ENCODE peak calls at places on chromosomes 12 and 14, in four cellular contexts. S, W, H and M are unnamed samples.

GRCh38 chr12:116346222-116346621 is 68.7 kb upstream of the MED13L start:
- DNase-seq in W (peak; percentile 58), H (no peak), S (peak; percentile 73), M (no peak)

GRCh38 chr12:20132818-20133217 is 235.5 kb upstream of the PDE3A start:
- DNase-seq in W (no peak), H (no peak), S (no peak), M (no peak)

GRCh38 chr14:89973234-89973823 is 17.6 kb downstream of the TDP1 start:
- DNase-seq in S (peak; percentile 82), H (peak; percentile 54), W (peak; percentile 50), M (peak; percentile 55)

GRCh38 chr12:65740873-65741600 is 83.2 kb upstream of the HMGA2 start:
- DNase-seq in W (peak; percentile 79), S (peak; percentile 91), H (peak; percentile 74), M (peak; percentile 51)

GRCh38 chr12:120428597-120429206 is 9.2 kb upstream of the COX6A1 start:
- DNase-seq in H (no peak), S (no peak), W (no peak), M (no peak)

GRCh38 chr12:93127582-93128331 is 198.7 kb upstream of the EEA1 start:
- DNase-seq in S (peak; percentile 98), H (peak; percentile 41), W (peak; percentile 71), M (peak; percentile 70)

GRCh38 chr12:124480469-124481256 is 86.7 kb downstream of the NCOR2 start:
- DNase-seq in S (peak; percentile 79), H (peak; percentile 61), W (peak; percentile 74), M (peak; percentile 86)

GRCh38 chr12:52010152-52010622 is 3.4 kb downstream of the TAMALIN start:
- DNase-seq in H (peak; percentile 81), S (peak; percentile 98), W (peak; percentile 85), M (peak; percentile 11)

GRCh38 chr12:128549621-128550020 is 274.1 kb downstream of the SLC15A4 start:
- DNase-seq in W (no peak), H (no peak), S (no peak), M (no peak)

GRCh38 chr12:91951571-91951970 is 194.1 kb downstream of the BTG1 start:
- DNase-seq in H (no peak), W (peak; percentile 64), S (no peak), M (peak; percentile 5)

GRCh38 chr12:130186631-130187269 is 24.5 kb downstream of the FZD10 start:
- DNase-seq in W (peak; percentile 2), H (no peak), S (no peak), M (no peak)

GRCh38 chr12:27064397-27065342 is 17.7 kb downstream of the C12orf71 start:
- DNase-seq in H (no peak), S (no peak), W (peak; percentile 20), M (no peak)

GRCh38 chr14:102774391-102775153 is 2.7 kb upstream of the TRAF3 start:
- DNase-seq in H (no peak), W (peak; percentile 76), S (peak; percentile 83), M (peak; percentile 70)

GRCh38 chr14:73783107-73783727 is 68.4 kb upstream of the PTGR2 start:
- DNase-seq in W (no peak), H (no peak), S (no peak), M (no peak)

GRCh38 chr12:101004891-101005290 is 205.1 kb downstream of the SLC5A8 start:
- DNase-seq in H (no peak), W (peak; percentile 41), S (no peak), M (no peak)

GRCh38 chr14:105137481-105138020 is 31.0 kb downstream of the JAG2 start:
- DNase-seq in H (no peak), S (no peak), W (no peak), M (no peak)

GRCh38 chr14:104700747-104701215 is 11.4 kb downstream of the INF2 start:
- DNase-seq in S (no peak), W (no peak), H (no peak), M (no peak)

GRCh38 chr12:98110516-98110915 is 404.9 kb upstream of the TMPO start:
- DNase-seq in S (no peak), H (no peak), W (no peak), M (no peak)

GRCh38 chr12:46005823-46006222 is 15.4 kb upstream of the SCAF11 start:
- DNase-seq in H (no peak), W (no peak), S (no peak), M (no peak)

GRCh38 chr12:30457621-30458289 is 237.9 kb downstream of the IPO8 start:
- DNase-seq in H (no peak), S (peak; percentile 93), W (peak; percentile 74), M (peak; percentile 52)

GRCh38 chr14:50599700-50600444 is 39.9 kb downstream of the ATL1 start:
- DNase-seq in S (peak; percentile 62), H (no peak), W (peak; percentile 51), M (peak; percentile 43)

GRCh38 chr12:42904683-42905418 is 315.3 kb upstream of the PRICKLE1 start:
- DNase-seq in S (no peak), H (no peak), W (no peak), M (no peak)

GRCh38 chr12:12510141-12510540 is 52.5 kb downstream of the DUSP16 start:
- DNase-seq in H (no peak), W (peak; percentile 88), S (peak; percentile 27), M (peak; percentile 75)

GRCh38 chr14:68292467-68293334 is 473.1 kb downstream of the RAD51B start:
- DNase-seq in H (no peak), S (peak; percentile 32), W (peak; percentile 62), M (no peak)

GRCh38 chr14:89266754-89267153 is 150.3 kb downstream of the FOXN3 start:
- DNase-seq in S (no peak), W (peak; percentile 70), H (no peak), M (no peak)

GRCh38 chr14:72747652-72748051 is 146.2 kb downstream of the DPF3 start:
- DNase-seq in W (no peak), H (no peak), S (no peak), M (no peak)

GRCh38 chr14:63632932-63633514 is 8.6 kb downstream of the WDR89 start:
- DNase-seq in H (no peak), W (peak; percentile 9), S (peak; percentile 43), M (peak; percentile 40)

GRCh38 chr12:5965950-5966383 is 20.9 kb upstream of the ANO2 start:
- DNase-seq in S (peak; percentile 59), H (no peak), W (peak; percentile 28), M (peak; percentile 32)

GRCh38 chr14:20620798-20621478 is 20.6 kb downstream of the OR6S1 start:
- DNase-seq in S (no peak), W (no peak), H (no peak), M (no peak)

GRCh38 chr12:11812558-11813421 is 163.3 kb downstream of the ETV6 start:
- DNase-seq in H (peak; percentile 34), S (peak; percentile 54), W (peak; percentile 70), M (no peak)

GRCh38 chr12:96811083-96811482 is 96.0 kb upstream of the NEDD1 start:
- DNase-seq in H (no peak), S (peak; percentile 80), W (peak; percentile 97), M (peak; percentile 90)

GRCh38 chr12:52353766-52354165 is 13.5 kb downstream of the KRT85 start:
- DNase-seq in S (no peak), H (no peak), W (no peak), M (no peak)

GRCh38 chr12:50803230-50803629 is 39.3 kb downstream of the ATF1 start:
- DNase-seq in H (no peak), W (no peak), S (no peak), M (no peak)

GRCh38 chr12:120065472-120065871 is 51.1 kb downstream of the RAB35 start:
- DNase-seq in S (no peak), H (no peak), W (no peak), M (no peak)

GRCh38 chr12:50913224-50913623 is 39.1 kb upstream of the HIGD1C start:
- DNase-seq in S (no peak), W (no peak), H (no peak), M (no peak)

GRCh38 chr12:76936562-76937185 is 57.9 kb upstream of the CSRP2 start:
- DNase-seq in S (no peak), W (no peak), H (no peak), M (no peak)
- TF ChIP-seq CTCF in S (no peak), W (no peak), H (no peak), M (no peak)

GRCh38 chr14:76499399-76499798 is 123.5 kb downstream of the ESRRB start:
- DNase-seq in S (no peak), H (no peak), W (no peak), M (no peak)

GRCh38 chr14:76498536-76498935 is 122.6 kb downstream of the ESRRB start:
- DNase-seq in H (no peak), W (no peak), S (no peak), M (no peak)

GRCh38 chr14:76498976-76499375 is 123.0 kb downstream of the ESRRB start:
- DNase-seq in W (no peak), S (no peak), H (no peak), M (no peak)

GRCh38 chr14:76495983-76496382 is 120.0 kb downstream of the ESRRB start:
- DNase-seq in W (no peak), S (no peak), H (no peak), M (no peak)

DNA sequence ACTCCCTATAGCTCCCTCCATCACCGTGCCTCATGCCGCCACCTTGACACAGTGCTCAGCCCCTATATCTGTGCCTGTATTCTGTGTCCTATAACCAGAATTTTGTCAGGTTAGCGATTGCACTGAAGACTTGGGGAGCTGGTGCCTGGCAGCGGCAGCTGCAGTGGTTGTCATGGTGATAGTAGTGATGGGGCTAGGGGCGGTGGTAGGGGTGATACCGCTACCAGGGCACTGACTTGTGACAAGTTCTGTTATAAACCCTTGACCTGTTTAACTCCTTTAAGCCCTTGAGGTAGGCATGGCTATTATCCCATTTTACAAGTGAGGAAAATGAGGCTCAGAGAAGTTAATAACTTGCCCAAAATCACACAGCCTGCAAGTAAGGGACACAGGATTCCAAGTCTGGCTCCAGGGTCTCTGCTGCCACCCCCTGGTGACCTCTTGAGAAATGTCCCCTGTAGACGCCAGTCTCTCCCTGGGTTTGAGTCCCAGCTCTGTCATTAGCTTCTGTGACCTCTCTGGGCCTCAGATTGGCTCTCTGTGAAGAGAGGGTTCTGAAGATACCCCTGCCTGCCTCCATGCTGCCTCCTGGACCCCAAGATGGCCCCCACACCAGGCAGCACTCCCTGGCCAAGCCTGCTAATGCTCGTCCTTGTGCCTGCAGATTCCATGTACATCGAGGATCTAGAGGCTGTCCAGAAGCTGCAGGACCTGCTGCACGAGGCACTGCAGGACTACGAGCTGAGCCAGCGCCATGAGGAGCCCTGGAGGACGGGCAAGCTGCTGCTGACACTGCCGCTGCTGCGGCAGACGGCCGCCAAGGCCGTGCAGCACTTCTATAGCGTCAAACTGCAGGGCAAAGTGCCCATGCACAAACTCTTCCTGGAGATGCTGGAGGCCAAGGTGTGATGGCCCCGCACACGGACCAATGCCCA is 121.9 kb downstream of the ESRRB start:
- DNase-seq in S (no peak), H (no peak), W (no peak), M (no peak)
- TF ChIP-seq CTCF in S (no peak), H (no peak), W (no peak), M (no peak)

GRCh38 chr14:95433094-95433478 is 83.4 kb downstream of the SYNE3 start:
- DNase-seq in S (no peak), W (no peak), H (no peak), M (no peak)
- TF ChIP-seq CTCF in S (no peak), W (no peak), H (no peak), M (no peak)

DNA sequence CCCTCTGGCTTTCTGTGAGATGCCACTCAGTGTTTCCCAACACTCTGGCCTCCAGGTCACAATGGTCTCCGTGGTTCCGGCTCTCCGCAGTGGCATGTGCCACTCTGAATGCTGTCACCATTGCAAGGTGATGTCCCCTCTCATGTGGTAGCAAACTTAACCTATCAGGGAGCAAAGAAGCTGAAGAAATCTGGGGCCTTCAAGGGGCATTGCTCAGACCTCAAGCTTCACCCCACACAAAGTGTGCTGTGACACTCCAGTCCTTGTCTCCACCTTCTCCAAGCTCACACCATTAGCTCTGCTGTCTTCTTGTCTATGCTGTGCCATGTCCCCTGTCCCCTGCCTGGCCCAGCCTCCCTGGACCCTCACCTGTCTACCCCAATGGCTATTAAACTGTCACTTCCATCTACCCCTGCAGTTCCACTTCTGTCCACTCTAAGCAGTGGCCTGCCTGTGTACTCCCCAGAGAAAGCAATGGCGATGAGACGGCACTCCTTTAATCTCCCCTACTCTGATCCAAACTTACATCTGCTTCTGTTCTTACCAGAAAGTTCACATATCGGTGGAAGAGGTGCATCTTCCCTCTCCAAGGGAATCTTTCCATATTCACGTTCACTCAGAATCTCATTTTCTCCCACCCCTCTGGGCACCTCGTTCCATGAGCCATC is 93.7 kb downstream of the DHRS2 start:
- DNase-seq in S (no peak), W (no peak), H (no peak), M (no peak)
- TF ChIP-seq CTCF in S (no peak), W (no peak), H (no peak), M (peak; percentile 52)